ENCODE peak calls at places on chromosome 16, in seven cellular contexts. Y is iPS-NIHi11, T is left ventricle myocardium inferior, G is AG04449, O is skeletal muscle cell, W is HTR-8/SVneo, R is NT2/D1. N is an unnamed sample.

GRCh38 chr16:80544326-80544725 is 3.5 kb downstream of the DYNLRB2 start:
- DNase-seq in Y (no peak), T (no peak), G (no peak), O (no peak), W (no peak), R (no peak), N (no peak)

GRCh38 chr16:8774208-8774607 is 23.2 kb downstream of the TMEM186 start:
- DNase-seq in Y (no peak), T (no peak), G (no peak), O (no peak), W (no peak), R (no peak), N (no peak)

GRCh38 chr16:70746040-70746707 is 54.8 kb downstream of the VAC14 start:
- DNase-seq in Y (no peak), T (peak), G (peak), O (peak), W (peak), R (no peak), N (peak)

GRCh38 chr16:84735846-84736586 is 36.2 kb downstream of the USP10 start:
- DNase-seq in Y (no peak), T (no peak), G (no peak), O (no peak), W (no peak), R (no peak), N (no peak)

GRCh38 chr16:60641067-60641466 is 1395.2 kb downstream of the CDH8 start:
- DNase-seq in Y (no peak), T (no peak), G (no peak), O (no peak), W (no peak), R (no peak), N (no peak)

GRCh38 chr16:57859331-57859730 is 57.0 kb upstream of the KIFC3 start:
- DNase-seq in Y (no peak), T (no peak), G (no peak), O (no peak), W (peak), R (no peak), N (no peak)

GRCh38 chr16:28258571-28258970 is 33.8 kb upstream of the SBK1 start:
- DNase-seq in Y (peak), T (peak), G (no peak), O (no peak), W (no peak), R (no peak), N (no peak)

GRCh38 chr16:89312598-89313299 is 95.2 kb downstream of the ZNF778 start:
- DNase-seq in Y (no peak), T (no peak), G (no peak), O (no peak), W (no peak), R (no peak), N (no peak)

GRCh38 chr16:11201498-11202259 is 54.3 kb downstream of the SOCS1 start:
- DNase-seq in Y (peak), T (no peak), G (no peak), O (no peak), W (peak), R (peak), N (no peak)

GRCh38 chr16:49362230-49362629 is 11.4 kb upstream of the C16orf78 start:
- DNase-seq in Y (no peak), T (no peak), G (no peak), O (no peak), W (no peak), R (peak), N (no peak)

GRCh38 chr16:80027007-80027965 is 426.7 kb upstream of the MAF start:
- DNase-seq in Y (peak), T (peak), G (peak), O (peak), W (peak), R (peak), N (peak)

GRCh38 chr16:1823821-1824220 is 2.8 kb downstream of the HAGH start:
- DNase-seq in Y (peak), T (peak), G (no peak), O (peak), W (peak), R (no peak), N (no peak)

GRCh38 chr16:85296859-85297698 is 184.8 kb upstream of the CIBAR2 start:
- DNase-seq in Y (peak), T (no peak), G (no peak), O (no peak), W (peak), R (no peak), N (no peak)

GRCh38 chr16:27436921-27437650 is 35.1 kb downstream of the IL21R start:
- DNase-seq in Y (no peak), T (no peak), G (no peak), O (no peak), W (no peak), R (no peak), N (peak)

N was measured in sciatic nerve.